ENCODE peak calls at places on chromosomes 1 and 21, in four cellular contexts. R, Y, P and H are unnamed samples. For H3K36me3, the result is how much of the 10 kb centered on the place peaks cover.

GRCh38 chr1:228008391-228009115 is 1.8 kb downstream of the WNT3A start:
- DNase-seq in R (peak), Y (no peak), P (no peak), H (peak)

GRCh38 chr1:52190500-52191252 is 48.8 kb downstream of the ZFYVE9 start:
- DNase-seq in R (no peak), Y (no peak), P (no peak), H (no peak)

GRCh38 chr1:116911166-116911553 is 1.4 kb downstream of the PTGFRN start:
- DNase-seq in R (no peak), Y (no peak), P (no peak), H (no peak)

GRCh38 chr1:10824821-10825540 is 28.5 kb upstream of the CASZ1 start:
- DNase-seq in R (peak), Y (no peak), P (peak), H (no peak)

GRCh38 chr1:35447278-35447677 is 109.9 kb downstream of the KIAA0319L start:
- DNase-seq in R (no peak), Y (no peak), P (no peak), H (no peak)

GRCh38 chr1:6260961-6261614 is at the start of gene GPR153:
- DNase-seq in R (peak), Y (peak), P (no peak), H (no peak)

GRCh38 chr1:17529381-17529780 is 10.1 kb upstream of the ARHGEF10L start:
- DNase-seq in R (no peak), Y (no peak), P (no peak), H (no peak)

GRCh38 chr1:41920658-41921057 is 1.9 kb upstream of the HIVEP3 start:
- DNase-seq in R (no peak), Y (no peak), P (no peak), H (no peak)

GRCh38 chr1:110056776-110057175 is 13.7 kb downstream of the ALX3 start:
- DNase-seq in R (no peak), Y (peak), P (no peak), H (no peak)

GRCh38 chr1:23103001-23103879 is 65.4 kb downstream of the LUZP1 start:
- DNase-seq in R (no peak), Y (peak), P (peak), H (no peak)

GRCh38 chr21:25934771-25935224 is 200.0 kb downstream of the GABPA start:
- DNase-seq in R (peak), Y (peak), P (no peak), H (no peak)

GRCh38 chr21:45768741-45769049 is 125.2 kb downstream of the PCBP3 start:
- DNase-seq in R (no peak), Y (no peak), P (no peak), H (no peak)

GRCh38 chr1:60425528-60425927 is 352.0 kb upstream of the C1orf87 start:
- DNase-seq in R (no peak), Y (no peak), P (peak), H (no peak)

GRCh38 chr1:56424744-56425493 is 154.4 kb downstream of the PLPP3 start:
- DNase-seq in R (peak), Y (no peak), P (peak), H (no peak)

DNA sequence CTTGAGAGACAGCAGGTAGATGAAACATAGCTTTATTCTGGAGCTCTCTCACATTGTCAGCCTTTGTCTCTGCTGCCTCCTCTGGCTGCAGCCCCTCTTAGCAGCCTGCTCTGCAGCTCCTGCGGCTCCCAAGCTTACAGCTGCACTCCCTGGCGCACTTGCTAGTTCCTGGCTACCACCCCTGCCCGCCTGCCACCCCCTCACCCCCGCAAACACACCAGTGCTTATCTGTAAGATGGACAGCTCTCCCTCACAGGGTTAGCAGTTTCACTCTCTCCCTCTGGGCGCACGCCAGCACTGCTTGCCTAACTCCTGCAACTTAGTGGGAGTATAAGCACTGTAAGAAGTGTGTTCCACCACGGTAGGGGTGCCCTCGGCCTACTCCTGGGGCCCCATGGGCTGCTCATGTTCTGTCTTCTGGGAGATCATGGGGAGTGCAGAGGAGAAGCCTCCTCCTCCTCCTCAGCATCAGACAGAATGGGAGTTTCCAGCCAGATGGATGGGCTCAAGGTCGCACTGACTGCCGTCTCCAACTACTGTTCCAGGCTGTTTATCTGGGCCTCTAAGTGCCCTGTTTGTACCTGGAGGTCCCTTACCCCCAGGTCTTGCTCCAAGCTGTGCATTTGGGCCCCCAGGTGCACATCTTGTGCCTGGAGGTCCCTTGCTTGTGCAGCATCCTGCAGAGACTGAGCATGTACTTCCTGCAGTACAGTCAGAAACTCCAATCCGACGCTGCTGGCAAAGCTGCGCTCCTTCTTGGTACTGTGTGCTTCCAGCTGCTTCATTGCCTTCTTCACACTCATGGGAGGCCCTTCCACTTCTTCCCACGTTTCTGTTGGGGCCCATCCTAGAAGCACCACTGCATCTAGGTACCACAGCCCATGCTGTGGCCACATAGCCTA is 1388.1 kb downstream of the AMY1C start:
- DNase-seq in R (no peak), Y (no peak), P (no peak), H (no peak)
- TF ChIP-seq CTCF in R (peak), Y (no peak), P (no peak), H (no peak)

DNA sequence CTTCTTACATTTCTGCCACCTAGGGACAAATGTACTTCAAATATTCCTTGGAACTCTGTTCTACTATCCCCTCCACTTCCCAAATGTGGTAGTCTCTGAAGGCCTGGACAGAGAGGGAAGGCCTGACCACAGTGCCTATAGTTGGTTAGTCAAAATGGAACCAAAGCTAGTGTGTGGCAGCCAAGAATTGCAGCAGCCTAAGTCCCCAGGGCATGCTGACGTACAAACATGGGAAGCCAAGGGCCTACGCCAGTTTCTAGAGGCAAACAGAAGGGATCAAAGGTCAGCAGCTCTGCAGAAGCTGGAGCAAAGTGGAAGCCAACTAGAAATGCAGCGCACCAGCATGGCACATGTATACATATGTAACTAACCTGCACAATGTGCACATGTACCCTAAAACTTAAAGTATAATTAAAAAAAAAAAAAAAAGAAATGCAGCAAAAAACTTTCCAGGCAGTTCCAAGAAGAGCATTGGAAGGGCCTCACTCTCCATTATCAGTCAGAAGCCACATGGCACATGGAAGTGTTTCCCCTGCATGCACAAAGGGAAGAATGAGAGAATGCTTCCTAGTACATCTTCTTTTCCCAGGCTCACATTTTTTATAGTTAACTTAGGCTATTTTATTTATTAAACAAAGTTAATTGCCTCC is 39.4 kb upstream of the GADD45A start:
- DNase-seq in R (peak), Y (peak), P (no peak), H (no peak)
- H3K36me3 ChIP-seq in R (under half), Y (under half), P (under half), H (under half)

GRCh38 chr1:238927899-238928298 is 458.5 kb upstream of the CHRM3 start:
- DNase-seq in R (no peak), Y (no peak), P (no peak), H (no peak)
- TF ChIP-seq POLR2A in R (no peak), Y (no peak), P (no peak), H (no peak)

DNA sequence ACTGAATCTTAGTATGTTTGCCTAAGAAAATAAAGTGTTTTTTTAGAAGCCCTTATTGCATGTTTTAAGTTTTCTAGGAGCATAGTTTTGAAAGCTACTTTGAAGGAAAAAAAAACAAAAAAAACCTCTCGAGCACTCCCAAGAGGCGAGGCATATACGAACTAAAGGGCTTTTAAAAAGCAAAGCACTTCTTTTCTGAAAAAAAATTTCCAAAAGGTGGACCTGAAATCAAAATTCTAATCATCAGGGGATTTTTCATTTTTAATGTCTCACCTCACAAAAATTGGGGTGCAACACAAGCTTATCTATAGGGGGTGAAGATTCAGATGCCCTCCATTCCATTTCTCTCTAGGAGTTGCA is 594 bp downstream of the GLMN start:
- DNase-seq in R (no peak), Y (no peak), P (no peak), H (no peak)
- TF ChIP-seq CTCF in R (no peak), Y (no peak), P (peak), H (no peak)

GRCh38 chr1:155776414-155776813 is 80.6 kb downstream of the GON4L start:
- DNase-seq in R (no peak), Y (no peak), P (no peak), H (no peak)

GRCh38 chr1:155773221-155773620 is 83.8 kb downstream of the GON4L start:
- DNase-seq in R (no peak), Y (no peak), P (no peak), H (no peak)

DNA sequence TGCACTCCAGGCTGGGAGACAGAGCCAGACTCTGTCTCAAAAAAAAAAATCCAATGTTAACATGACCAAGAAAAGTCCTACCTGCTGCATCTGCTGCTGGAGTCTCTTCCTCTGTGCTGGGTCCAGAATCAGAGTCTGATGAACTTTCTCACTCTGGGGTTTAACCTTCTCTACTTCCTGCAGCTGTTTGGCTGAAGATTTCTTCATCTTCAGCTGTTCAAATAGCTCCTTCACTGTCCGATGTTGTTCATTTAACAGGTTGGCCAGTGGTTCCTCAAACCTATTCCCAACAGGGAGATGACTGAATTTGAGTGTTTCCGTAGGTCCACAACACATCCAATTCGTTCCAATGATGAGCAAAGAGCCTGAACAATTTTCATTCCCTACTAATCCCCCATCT is 79.5 kb downstream of the GON4L start:
- DNase-seq in R (no peak), Y (no peak), P (no peak), H (no peak)
- H3K36me3 ChIP-seq in R (under half), Y (half or more), P (under half), H (half or more)

DNA sequence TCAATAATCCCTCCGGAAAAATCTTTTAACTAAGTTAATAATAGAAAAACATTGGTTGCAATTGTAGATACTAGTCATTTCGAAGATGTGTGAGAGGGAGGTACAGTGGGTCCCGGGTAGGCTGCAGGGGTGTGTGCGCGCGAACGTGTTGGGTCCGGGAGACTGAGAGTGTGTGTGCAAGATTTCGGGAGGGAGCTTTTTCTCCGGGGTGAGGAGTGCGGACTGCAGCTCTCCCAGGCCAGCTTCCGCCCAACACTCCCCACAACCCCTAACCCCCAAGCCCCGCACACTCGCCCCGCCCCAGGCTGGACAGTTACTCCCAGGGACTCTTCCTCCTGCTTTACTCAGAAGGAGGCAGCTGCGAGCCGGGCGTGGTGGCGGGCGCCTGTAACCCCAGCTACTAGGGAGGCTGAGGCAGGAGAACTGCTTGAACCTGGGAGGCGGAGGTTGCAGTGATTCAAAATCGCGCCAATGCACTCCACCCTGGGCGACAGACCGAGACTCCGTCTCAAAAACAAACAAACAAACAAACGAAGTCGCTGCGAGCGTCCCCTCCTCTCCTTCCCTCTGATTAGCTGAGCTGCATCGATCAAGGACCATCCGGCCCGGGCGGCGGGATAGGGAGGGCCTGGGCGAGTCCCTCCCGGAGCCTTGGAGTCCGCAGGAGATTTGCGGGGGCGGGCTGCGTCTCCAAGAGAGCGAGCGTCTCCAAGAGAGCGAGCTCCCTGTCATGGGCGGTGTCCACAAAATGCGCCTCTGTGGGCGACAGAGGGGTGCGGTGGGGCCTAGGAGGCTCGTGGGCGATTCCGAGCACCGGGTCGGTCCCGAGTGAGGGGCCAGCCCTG is 28.3 kb upstream of the PPM1J start:
- DNase-seq in R (no peak), Y (no peak), P (no peak), H (no peak)
- TF ChIP-seq POLR2A in R (no peak), Y (no peak), P (no peak), H (no peak)

GRCh38 chr1:161972828-161973227 is 50.8 kb downstream of the OLFML2B start:
- DNase-seq in R (no peak), Y (no peak), P (no peak), H (no peak)

GRCh38 chr1:161966076-161966475 is 57.6 kb downstream of the OLFML2B start:
- DNase-seq in R (no peak), Y (no peak), P (no peak), H (no peak)

GRCh38 chr1:161973924-161974845 is 49.5 kb downstream of the OLFML2B start:
- DNase-seq in R (no peak), Y (no peak), P (no peak), H (no peak)

GRCh38 chr1:161970633-161971032 is 53.0 kb downstream of the OLFML2B start:
- DNase-seq in R (no peak), Y (no peak), P (no peak), H (no peak)
- TF ChIP-seq CTCF in R (no peak), Y (no peak), P (no peak), H (no peak)

GRCh38 chr1:54099211-54099610 is 45.8 kb downstream of the TCEANC2 start:
- DNase-seq in R (no peak), Y (no peak), P (no peak), H (no peak)
- H3K36me3 ChIP-seq in R (under half), Y (under half), P (under half), H (under half)

DNA sequence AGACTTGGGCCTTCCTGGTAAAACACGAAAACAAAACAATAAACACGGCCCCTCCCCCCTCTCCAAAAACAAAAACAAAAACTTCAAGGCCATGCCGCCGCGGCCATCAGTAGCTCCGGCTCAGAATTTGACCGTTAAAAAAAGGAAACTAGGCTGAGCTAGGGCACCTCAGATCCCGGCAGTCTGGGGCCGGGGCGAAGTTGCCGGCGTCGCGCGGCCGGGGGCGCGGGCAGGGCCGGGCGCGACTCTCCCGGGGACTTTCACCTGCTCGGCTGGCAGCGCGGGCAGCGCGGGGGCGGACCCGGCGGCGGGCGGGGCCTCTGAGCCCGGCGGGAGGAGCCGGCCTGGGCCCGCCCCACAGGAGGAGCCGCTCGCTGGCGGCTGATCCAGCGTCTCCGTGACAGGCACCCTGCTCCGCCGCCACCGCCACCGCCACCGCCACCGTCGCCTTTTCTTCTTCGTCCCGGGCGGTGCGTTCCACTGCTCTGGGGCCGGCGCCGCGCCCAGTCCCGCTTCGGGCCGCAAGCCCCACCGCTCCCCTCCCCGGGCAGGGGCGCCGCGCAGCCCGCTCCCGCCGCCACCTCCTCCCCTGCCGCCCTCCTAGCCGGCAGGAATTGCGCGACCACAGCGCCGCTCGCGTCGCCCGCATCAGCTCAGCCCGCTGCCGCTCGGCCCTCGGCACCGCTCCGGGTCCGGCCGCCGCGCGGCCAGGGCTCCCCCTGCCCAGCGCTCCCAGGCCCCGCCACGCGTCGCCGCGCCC is at the start of gene NOS1AP:
- DNase-seq in R (peak), Y (peak), P (peak), H (peak)
- TF ChIP-seq POLR2A in R (no peak), Y (peak), P (no peak), H (no peak)